ENCODE peak calls at places on chromosomes 12 and 14, in eight cellular contexts. E is HEK293T, Z is T-helper 17 cell, V is fibroblast of mammary gland, T is iris pigment epithelial cell, C is T-helper 9 cell, H is Calu3, S is skeletal muscle cell. O is an unnamed sample.

GRCh38 chr12:77120695-77121094 is 55.3 kb upstream of the E2F7 start:
- DNase-seq in E (no peak), Z (no peak), V (peak; percentile 58), T (peak; percentile 75), C (no peak), H (no peak), S (peak; percentile 64), O (peak; percentile 31)

GRCh38 chr12:80988986-80989385 is 51.3 kb upstream of the LIN7A start:
- DNase-seq in E (no peak), Z (no peak), V (peak; percentile 2), T (no peak), C (no peak), H (peak; percentile 25), S (no peak), O (no peak)

GRCh38 chr14:55802986-55803431 is 223.0 kb downstream of the KTN1 start:
- DNase-seq in E (no peak), Z (no peak), V (peak; percentile 72), T (peak; percentile 68), C (no peak), H (peak; percentile 40), S (no peak), O (no peak)

GRCh38 chr14:76848879-76849278 is 22.7 kb downstream of the LRRC74A start:
- DNase-seq in E (peak; percentile 56), Z (no peak), V (no peak), T (no peak), C (no peak), H (no peak), S (no peak), O (no peak)

GRCh38 chr12:110371408-110372055 is 32.0 kb downstream of the ANAPC7 start:
- DNase-seq in E (no peak), Z (no peak), V (no peak), T (no peak), C (no peak), H (no peak), S (no peak), O (no peak)

GRCh38 chr12:89370411-89370810 is 18.1 kb upstream of the DUSP6 start:
- DNase-seq in E (no peak), Z (no peak), V (no peak), T (no peak), C (no peak), H (no peak), S (no peak), O (no peak)

GRCh38 chr14:99318959-99319295 is 46.9 kb upstream of the BCL11B start:
- DNase-seq in E (no peak), Z (no peak), V (no peak), T (no peak), C (no peak), H (no peak), S (no peak), O (no peak)

GRCh38 chr12:89663577-89664357 is 44.9 kb downstream of the ATP2B1 start:
- DNase-seq in E (no peak), Z (no peak), V (peak; percentile 63), T (peak; percentile 41), C (no peak), H (no peak), S (peak; percentile 22), O (peak; percentile 27)

GRCh38 chr14:75660630-75661498 is at the start of the genes ERG28 and TTLL5:
- DNase-seq in E (peak; percentile 96), Z (peak; percentile 94), V (peak; percentile 99), T (peak; percentile 100), C (peak; percentile 93), H (peak; percentile 96), S (peak; percentile 96), O (peak; percentile 97)

GRCh38 chr14:87866116-87866515 is 126.9 kb downstream of the GALC start:
- DNase-seq in E (no peak), Z (no peak), V (no peak), T (no peak), C (no peak), H (no peak), S (no peak), O (no peak)

GRCh38 chr12:22101749-22102243 is 55.8 kb downstream of the CMAS start:
- DNase-seq in E (no peak), Z (no peak), V (peak; percentile 94), T (peak; percentile 72), C (no peak), H (peak; percentile 11), S (peak; percentile 81), O (peak; percentile 95)

GRCh38 chr14:101480022-101480746 is 81.1 kb upstream of the DIO3 start:
- DNase-seq in E (no peak), Z (no peak), V (no peak), T (no peak), C (no peak), H (no peak), S (no peak), O (no peak)

GRCh38 chr12:110141389-110141788 is 17.2 kb downstream of the IFT81 start:
- DNase-seq in E (no peak), Z (no peak), V (peak; percentile 93), T (peak; percentile 91), C (no peak), H (no peak), S (peak; percentile 67), O (peak; percentile 68)

GRCh38 chr12:107133462-107133861 is 40.1 kb upstream of the CRY1 start:
- DNase-seq in E (no peak), Z (no peak), V (no peak), T (no peak), C (no peak), H (no peak), S (no peak), O (no peak)

GRCh38 chr12:109727039-109727723 is 13.6 kb downstream of the FAM222A start:
- DNase-seq in E (no peak), Z (no peak), V (no peak), T (no peak), C (no peak), H (no peak), S (no peak), O (no peak)

GRCh38 chr12:104498211-104498801 is 41.6 kb downstream of the CHST11 start:
- DNase-seq in E (no peak), Z (no peak), V (peak; percentile 62), T (peak; percentile 88), C (peak; percentile 24), H (no peak), S (peak; percentile 9), O (no peak)

GRCh38 chr12:79344855-79345840 is 345.6 kb downstream of the PAWR start:
- DNase-seq in E (peak; percentile 49), Z (no peak), V (peak; percentile 45), T (peak; percentile 41), C (no peak), H (peak; percentile 74), S (no peak), O (peak; percentile 5)

GRCh38 chr12:77058740-77059139 is 6.6 kb downstream of the E2F7 start:
- DNase-seq in E (no peak), Z (no peak), V (peak; percentile 42), T (peak; percentile 31), C (no peak), H (no peak), S (no peak), O (no peak)

GRCh38 chr14:61186793-61187641 is 94.1 kb downstream of the TMEM30B start:
- DNase-seq in E (no peak), Z (no peak), V (no peak), T (peak; percentile 33), C (no peak), H (no peak), S (no peak), O (no peak)

GRCh38 chr14:32307881-32308582 is 21.1 kb upstream of the AKAP6 start:
- DNase-seq in E (peak; percentile 15), Z (no peak), V (no peak), T (no peak), C (no peak), H (peak; percentile 2), S (no peak), O (no peak)

GRCh38 chr12:43899574-43899973 is 63.7 kb downstream of the TMEM117 start:
- DNase-seq in E (no peak), Z (no peak), V (no peak), T (no peak), C (no peak), H (no peak), S (no peak), O (no peak)

GRCh38 chr12:6792522-6793201 is 3.3 kb downstream of the CD4 start:
- DNase-seq in E (no peak), Z (no peak), V (no peak), T (no peak), C (no peak), H (no peak), S (no peak), O (no peak)

GRCh38 chr14:83520837-83521236 is 1987.2 kb upstream of the SEL1L start:
- DNase-seq in E (no peak), Z (no peak), V (peak; percentile 83), T (peak; percentile 59), C (no peak), H (no peak), S (peak; percentile 49), O (peak; percentile 62)

GRCh38 chr14:63986789-63987533 is 134.2 kb downstream of the SYNE2 start:
- DNase-seq in E (no peak), Z (no peak), V (peak; percentile 91), T (peak; percentile 86), C (no peak), H (no peak), S (peak; percentile 87), O (peak; percentile 90)

GRCh38 chr12:52499836-52500560 is 6.9 kb upstream of the KRT6A start:
- DNase-seq in E (no peak), Z (no peak), V (peak; percentile 77), T (peak; percentile 19), C (no peak), H (no peak), S (no peak), O (no peak)

O was measured in stromal cell of bone marrow.